ENCODE peak calls at places on chromosome 20, in eight cellular contexts. N, W, A, X, D, I, T and K are unnamed samples.

GRCh38 chr20:57809661-57810172 is 99.9 kb upstream of the PMEPA1 start:
- DNase-seq in T (peak), D (peak), I (no peak), A (peak), X (no peak), N (no peak), W (no peak), K (no peak)

GRCh38 chr20:62355527-62356142 is 11.5 kb downstream of the LAMA5 start:
- DNase-seq in T (peak), D (peak), N (no peak), I (no peak), W (no peak), X (no peak), A (peak), K (peak)

GRCh38 chr20:24475356-24475755 is 5.9 kb downstream of the SYNDIG1 start:
- DNase-seq in N (no peak), X (no peak), I (no peak), W (no peak), A (no peak), T (no peak), D (no peak), K (no peak)

GRCh38 chr20:32110173-32110704 is 725 bp downstream of the TM9SF4 start:
- DNase-seq in T (no peak), N (no peak), X (no peak), W (peak), D (no peak), A (no peak), I (no peak), K (no peak)

GRCh38 chr20:38414769-38415450 is 20.2 kb downstream of the SNHG17 start:
- DNase-seq in D (no peak), T (no peak), A (no peak), I (no peak), W (no peak), X (no peak), N (no peak), K (no peak)

GRCh38 chr20:7994809-7995208 is 24.8 kb downstream of the TMX4 start:
- DNase-seq in T (no peak), W (no peak), A (no peak), N (no peak), D (no peak), I (no peak), X (no peak), K (no peak)

GRCh38 chr20:49676581-49677291 is 36.9 kb downstream of the B4GALT5 start:
- DNase-seq in X (peak), D (no peak), W (peak), I (no peak), N (peak), A (no peak), T (no peak), K (peak)

GRCh38 chr20:35344354-35344837 is 52.2 kb upstream of the FAM83C start:
- DNase-seq in I (no peak), X (no peak), D (peak), A (peak), W (no peak), T (peak), N (peak), K (peak)

GRCh38 chr20:30168025-30168799 is 1089.3 kb upstream of the DEFB115 start:
- DNase-seq in I (no peak), D (no peak), N (no peak), W (no peak), A (peak), X (no peak), T (peak), K (peak)

GRCh38 chr20:41353530-41353929 is 12.9 kb downstream of the LPIN3 start:
- DNase-seq in W (no peak), D (no peak), A (no peak), N (no peak), T (no peak), X (no peak), I (no peak), K (no peak)

GRCh38 chr20:1392693-1393506 is at the start of gene FKBP1A:
- DNase-seq in T (peak), A (peak), I (peak), N (peak), X (peak), W (peak), D (peak), K (peak)

GRCh38 chr20:64216036-64216435 is 39.5 kb upstream of the PCMTD2 start:
- DNase-seq in D (no peak), A (no peak), X (no peak), N (no peak), W (no peak), I (no peak), T (peak), K (no peak)

GRCh38 chr20:37395921-37396519 is 50.1 kb downstream of the SRC start:
- DNase-seq in D (peak), A (peak), T (peak), N (peak), I (no peak), X (no peak), W (no peak), K (peak)

GRCh38 chr20:11218035-11218680 is 544.4 kb upstream of the JAG1 start:
- DNase-seq in W (no peak), N (no peak), D (no peak), X (no peak), I (no peak), T (no peak), A (no peak), K (no peak)

GRCh38 chr20:38143646-38144554 is 21.2 kb downstream of the TGM2 start:
- DNase-seq in X (peak), D (no peak), A (no peak), I (no peak), N (peak), W (no peak), T (peak), K (peak)

GRCh38 chr20:591941-592340 is 18.2 kb downstream of the TCF15 start:
- DNase-seq in A (no peak), W (no peak), D (no peak), I (no peak), X (no peak), N (no peak), T (no peak), K (no peak)

GRCh38 chr20:37364013-37364926 is 18.3 kb downstream of the SRC start:
- DNase-seq in A (no peak), I (no peak), D (no peak), X (no peak), W (no peak), N (no peak), T (peak), K (peak)

GRCh38 chr20:59165794-59166709 is 2.4 kb downstream of the ZNF831 start:
- DNase-seq in X (no peak), W (no peak), T (no peak), A (no peak), D (no peak), I (no peak), N (no peak), K (no peak)

GRCh38 chr20:38447931-38448675 is 13.0 kb upstream of the SNHG17 start:
- DNase-seq in I (no peak), X (no peak), T (no peak), W (no peak), A (no peak), N (peak), D (no peak), K (no peak)

GRCh38 chr20:52268184-52268583 is 76.6 kb upstream of the ZFP64 start:
- DNase-seq in T (no peak), I (no peak), N (no peak), X (no peak), W (no peak), A (no peak), D (no peak), K (no peak)

GRCh38 chr20:32512047-32512385 is 73.1 kb downstream of the NOL4L start:
- DNase-seq in X (no peak), W (no peak), I (no peak), T (no peak), D (no peak), A (no peak), N (no peak), K (peak)

GRCh38 chr20:31652917-31653385 is 15.2 kb downstream of the COX4I2 start:
- DNase-seq in X (no peak), N (no peak), W (no peak), D (no peak), T (no peak), A (peak), I (no peak), K (no peak)

GRCh38 chr20:63854069-63854765 is 7.1 kb upstream of the ABHD16B start:
- DNase-seq in W (no peak), D (no peak), N (no peak), I (no peak), X (peak), T (peak), A (no peak), K (no peak)

GRCh38 chr20:10322073-10323012 is 103.7 kb downstream of the SNAP25 start:
- DNase-seq in D (no peak), X (no peak), N (peak), T (no peak), I (no peak), A (no peak), W (no peak), K (no peak)

GRCh38 chr20:38759135-38759534 is 10.9 kb downstream of the ACTR5 start:
- DNase-seq in T (no peak), N (no peak), W (no peak), X (no peak), D (no peak), I (no peak), A (no peak), K (no peak)

GRCh38 chr20:44008806-44009678 is 94.4 kb downstream of the TOX2 start:
- DNase-seq in D (no peak), X (no peak), A (no peak), W (no peak), N (peak), T (no peak), I (no peak), K (no peak)

GRCh38 chr20:29876911-29877285 is 1380.6 kb upstream of the DEFB115 start:
- DNase-seq in N (no peak), D (no peak), W (no peak), X (no peak), A (no peak), I (no peak), T (peak), K (peak)

GRCh38 chr20:4603724-4604123 is 118.0 kb upstream of the PRND start:
- DNase-seq in W (no peak), I (no peak), A (no peak), X (no peak), N (no peak), D (no peak), T (no peak), K (no peak)

GRCh38 chr20:40893610-40894242 is 134.9 kb upstream of the TOP1 start:
- DNase-seq in W (no peak), N (no peak), A (no peak), I (no peak), T (no peak), X (no peak), D (no peak), K (peak)

GRCh38 chr20:57910716-57911115 is 200.9 kb upstream of the PMEPA1 start:
- DNase-seq in W (no peak), D (no peak), T (no peak), I (no peak), X (no peak), N (no peak), A (no peak), K (no peak)

GRCh38 chr20:58048096-58048702 is 180.3 kb downstream of the ANKRD60 start:
- DNase-seq in D (no peak), N (no peak), I (no peak), W (no peak), A (no peak), T (no peak), X (peak), K (no peak)

GRCh38 chr20:45629496-45630100 is at the start of gene WFDC10A:
- DNase-seq in I (peak), X (peak), A (no peak), D (no peak), N (peak), W (no peak), T (peak), K (no peak)

GRCh38 chr20:401682-402495 is 6.2 kb upstream of the RBCK1 start:
- DNase-seq in D (no peak), I (no peak), T (no peak), X (no peak), N (no peak), A (no peak), W (no peak), K (no peak)

GRCh38 chr20:45016089-45016641 is 49.9 kb downstream of the STK4 start:
- DNase-seq in X (no peak), A (no peak), D (no peak), N (no peak), T (no peak), I (no peak), W (no peak), K (no peak)

GRCh38 chr20:41150664-41151063 is 13.3 kb downstream of the PLCG1 start:
- DNase-seq in N (no peak), D (no peak), X (peak), I (no peak), T (peak), A (peak), W (no peak), K (no peak)

GRCh38 chr20:3472105-3472504 is 1.3 kb downstream of the ATRN start:
- DNase-seq in A (no peak), N (no peak), T (no peak), W (no peak), I (no peak), X (no peak), D (no peak), K (no peak)

GRCh38 chr20:58571942-58572666 is 56.9 kb upstream of the APCDD1L start:
- DNase-seq in A (no peak), I (no peak), D (no peak), X (no peak), W (no peak), N (no peak), T (no peak), K (no peak)

GRCh38 chr20:8788831-8789230 is 280.1 kb upstream of the PLCB4 start:
- DNase-seq in A (no peak), X (no peak), T (no peak), I (no peak), N (no peak), D (no peak), W (no peak), K (no peak)

GRCh38 chr20:58312836-58313235 is 3.3 kb downstream of the RAB22A start:
- DNase-seq in I (no peak), A (no peak), D (no peak), N (no peak), T (no peak), X (no peak), W (no peak), K (no peak)

GRCh38 chr20:18443841-18444240 is 23.0 kb downstream of the DZANK1 start:
- DNase-seq in D (no peak), A (no peak), T (no peak), X (no peak), W (no peak), N (no peak), I (no peak), K (no peak)